ENCODE peak calls at places on chromosome 13, in ten cellular contexts. L is midbrain; X is WERI-Rb-1; S is H9; W is psoas muscle; Q is activated T-cell treated with anti-CD3 and anti-CD28 coated beads, Interleukin-2, amount 50 U/mL, for 72 hours; O is progenitor cell of endocrine pancreas; N is A549; P is adrenal gland; K is left ventricle myocardium superior. I is an unnamed sample.
A peak's percentile ranks its signal among the peaks of the same experiment; 100 is the strongest.

GRCh38 chr13:110524484-110525254 is 36.9 kb downstream of the RAB20 start:
- DNase-seq in O (no peak), N (no peak), S (no peak), W (no peak), X (no peak), P (peak; percentile 55), K (peak; percentile 93), Q (peak; percentile 10), L (no peak), I (no peak)

GRCh38 chr13:85864963-85865530 is 65.8 kb upstream of the SLITRK6 start:
- DNase-seq in L (peak; percentile 14), P (no peak), W (no peak), O (no peak), X (peak; percentile 67), N (no peak), K (no peak), Q (no peak), S (peak; percentile 31), I (no peak)

GRCh38 chr13:100694722-100695644 is 20.4 kb upstream of the TMTC4 start:
- DNase-seq in Q (no peak), N (peak; percentile 39), K (peak; percentile 43), W (no peak), O (peak; percentile 29), S (peak; percentile 84), L (peak; percentile 14), P (peak; percentile 89), X (peak; percentile 79), I (no peak)

GRCh38 chr13:97631158-97631557 is 197.2 kb downstream of the RAP2A start:
- DNase-seq in L (no peak), P (no peak), N (no peak), W (peak; percentile 52), K (no peak), O (no peak), S (peak; percentile 74), Q (no peak), X (peak; percentile 71), I (no peak)

GRCh38 chr13:27958928-27959539 is 10.1 kb downstream of the CDX2 start:
- DNase-seq in P (no peak), W (no peak), L (no peak), S (no peak), N (no peak), O (no peak), K (no peak), Q (no peak), X (no peak), I (no peak)

GRCh38 chr13:98326274-98326673 is 149.2 kb upstream of the RNF113B start:
- DNase-seq in O (no peak), P (no peak), L (no peak), Q (no peak), W (no peak), N (no peak), K (no peak), X (no peak), S (no peak), I (no peak)

GRCh38 chr13:35978607-35979316 is 152.4 kb downstream of the DCLK1 start:
- DNase-seq in S (no peak), N (peak; percentile 12), P (peak; percentile 18), X (peak; percentile 26), O (peak; percentile 31), Q (peak; percentile 34), K (no peak), L (peak; percentile 75), W (no peak), I (peak; percentile 58)

GRCh38 chr13:35988648-35989081 is 142.5 kb downstream of the DCLK1 start:
- DNase-seq in L (no peak), X (no peak), Q (no peak), S (no peak), K (no peak), N (no peak), O (no peak), W (no peak), P (peak; percentile 16), I (no peak)

GRCh38 chr13:27076411-27076810 is 95.2 kb downstream of the USP12 start:
- DNase-seq in Q (no peak), S (no peak), K (no peak), X (no peak), N (no peak), L (no peak), P (no peak), W (no peak), O (no peak), I (no peak)

GRCh38 chr13:113754691-113755090 is 4.3 kb upstream of the TMEM255B start:
- DNase-seq in K (no peak), P (no peak), X (no peak), Q (no peak), S (no peak), N (no peak), W (no peak), O (no peak), L (no peak), I (no peak)

GRCh38 chr13:110106726-110107125 is 200.2 kb downstream of the COL4A1 start:
- DNase-seq in W (no peak), S (peak; percentile 18), N (no peak), L (peak; percentile 19), P (peak; percentile 79), Q (no peak), O (no peak), K (peak; percentile 86), X (no peak), I (no peak)

GRCh38 chr13:30159446-30159839 is 147.9 kb downstream of the KATNAL1 start:
- DNase-seq in L (no peak), Q (peak; percentile 77), K (no peak), S (no peak), P (no peak), X (no peak), W (no peak), N (no peak), O (no peak), I (no peak)

GRCh38 chr13:110942248-110942981 is 27.5 kb upstream of the ANKRD10 start:
- DNase-seq in W (no peak), S (no peak), N (no peak), P (no peak), L (no peak), O (no peak), X (no peak), K (no peak), Q (peak; percentile 33), I (no peak)

I was measured in mesothelial cell of epicardium.